ENCODE peak calls at places on chromosome 22, in six cellular contexts. One of them, this sample, is unnamed.

GRCh38 chr22:41403532-41404318 is 22.0 kb downstream of the TEF start:
- DNase-seq in NCI-H2081: peak
- DNase-seq in AG09309: peak
- DNase-seq in EL: peak
- DNase-seq in upper lobe of right lung: peak
- DNase-seq in fibroblast of gingiva: peak
- DNase-seq in this sample: peak

GRCh38 chr22:41565403-41566054 is 4.7 kb downstream of the CSDC2 start:
- DNase-seq in NCI-H2081: no peak
- DNase-seq in AG09309: no peak
- DNase-seq in EL: peak
- DNase-seq in upper lobe of right lung: no peak
- DNase-seq in fibroblast of gingiva: peak
- DNase-seq in this sample: no peak

GRCh38 chr22:46233231-46233630 is 16.9 kb downstream of the CDPF1 start:
- DNase-seq in NCI-H2081: no peak
- DNase-seq in AG09309: no peak
- DNase-seq in EL: peak
- DNase-seq in upper lobe of right lung: no peak
- DNase-seq in fibroblast of gingiva: peak
- DNase-seq in this sample: peak

GRCh38 chr22:36409911-36410756 is 22.4 kb upstream of the MYH9 start:
- DNase-seq in NCI-H2081: peak
- DNase-seq in AG09309: no peak
- DNase-seq in EL: no peak
- DNase-seq in upper lobe of right lung: peak
- DNase-seq in fibroblast of gingiva: no peak
- DNase-seq in this sample: peak

GRCh38 chr22:16965083-16965482 is 42.9 kb downstream of the GAB4 start:
- DNase-seq in NCI-H2081: no peak
- DNase-seq in AG09309: no peak
- DNase-seq in EL: no peak
- DNase-seq in upper lobe of right lung: no peak
- DNase-seq in fibroblast of gingiva: no peak
- DNase-seq in this sample: no peak

GRCh38 chr22:27132896-27133500 is 475.6 kb downstream of the MIAT start:
- DNase-seq in NCI-H2081: no peak
- DNase-seq in AG09309: no peak
- DNase-seq in EL: no peak
- DNase-seq in upper lobe of right lung: no peak
- DNase-seq in fibroblast of gingiva: no peak
- DNase-seq in this sample: no peak

GRCh38 chr22:47277511-47277910 is 515.1 kb downstream of the TBC1D22A start:
- DNase-seq in NCI-H2081: no peak
- DNase-seq in AG09309: no peak
- DNase-seq in EL: no peak
- DNase-seq in upper lobe of right lung: peak
- DNase-seq in fibroblast of gingiva: no peak
- DNase-seq in this sample: no peak

GRCh38 chr22:50252081-50253045 is 1.3 kb upstream of the HDAC10 start:
- DNase-seq in NCI-H2081: peak
- DNase-seq in AG09309: no peak
- DNase-seq in EL: peak
- DNase-seq in upper lobe of right lung: peak
- DNase-seq in fibroblast of gingiva: peak
- DNase-seq in this sample: no peak

GRCh38 chr22:29359469-29359868 is 28.9 kb downstream of the AP1B1 start:
- DNase-seq in NCI-H2081: no peak
- DNase-seq in AG09309: no peak
- DNase-seq in EL: peak
- DNase-seq in upper lobe of right lung: no peak
- DNase-seq in fibroblast of gingiva: peak
- DNase-seq in this sample: no peak

GRCh38 chr22:48758021-48758561 is 1069.6 kb downstream of the BRD1 start:
- DNase-seq in NCI-H2081: no peak
- DNase-seq in AG09309: no peak
- DNase-seq in EL: no peak
- DNase-seq in upper lobe of right lung: peak
- DNase-seq in fibroblast of gingiva: no peak
- DNase-seq in this sample: no peak

GRCh38 chr22:32847067-32847491 is 45.6 kb downstream of the TIMP3 start:
- DNase-seq in NCI-H2081: no peak
- DNase-seq in AG09309: no peak
- DNase-seq in EL: no peak
- DNase-seq in upper lobe of right lung: no peak
- DNase-seq in fibroblast of gingiva: no peak
- DNase-seq in this sample: no peak

GRCh38 chr22:42172385-42173172 is 42.0 kb upstream of the CYP2D6 start:
- DNase-seq in NCI-H2081: no peak
- DNase-seq in AG09309: no peak
- DNase-seq in EL: peak
- DNase-seq in upper lobe of right lung: no peak
- DNase-seq in fibroblast of gingiva: no peak
- DNase-seq in this sample: no peak

GRCh38 chr22:41401781-41402648 is 20.3 kb downstream of the TEF start:
- DNase-seq in NCI-H2081: peak
- DNase-seq in AG09309: peak
- DNase-seq in EL: peak
- DNase-seq in upper lobe of right lung: peak
- DNase-seq in fibroblast of gingiva: peak
- DNase-seq in this sample: peak

GRCh38 chr22:23110190-23110921 is 31.4 kb downstream of the RSPH14 start:
- DNase-seq in NCI-H2081: peak
- DNase-seq in AG09309: no peak
- DNase-seq in EL: no peak
- DNase-seq in upper lobe of right lung: no peak
- DNase-seq in fibroblast of gingiva: no peak
- DNase-seq in this sample: no peak

GRCh38 chr22:37639771-37640590 is 512 bp downstream of the SH3BP1 start:
- DNase-seq in NCI-H2081: no peak
- DNase-seq in AG09309: no peak
- DNase-seq in EL: no peak
- DNase-seq in upper lobe of right lung: no peak
- DNase-seq in fibroblast of gingiva: no peak
- DNase-seq in this sample: no peak

GRCh38 chr22:42621505-42622002 is 6.9 kb upstream of the POLDIP3 start:
- DNase-seq in NCI-H2081: peak
- DNase-seq in AG09309: no peak
- DNase-seq in EL: peak
- DNase-seq in upper lobe of right lung: peak
- DNase-seq in fibroblast of gingiva: peak
- DNase-seq in this sample: peak

GRCh38 chr22:45112136-45112879 is 51.4 kb upstream of the NUP50 start:
- DNase-seq in NCI-H2081: no peak
- DNase-seq in AG09309: no peak
- DNase-seq in EL: peak
- DNase-seq in upper lobe of right lung: peak
- DNase-seq in fibroblast of gingiva: peak
- DNase-seq in this sample: no peak

GRCh38 chr22:17095538-17095937 is 10.7 kb downstream of the IL17RA start:
- DNase-seq in NCI-H2081: no peak
- DNase-seq in AG09309: no peak
- DNase-seq in EL: no peak
- DNase-seq in upper lobe of right lung: peak
- DNase-seq in fibroblast of gingiva: no peak
- DNase-seq in this sample: no peak

GRCh38 chr22:37454857-37455686 is 27.8 kb upstream of the ELFN2 start:
- DNase-seq in NCI-H2081: no peak
- DNase-seq in AG09309: peak
- DNase-seq in EL: peak
- DNase-seq in upper lobe of right lung: peak
- DNase-seq in fibroblast of gingiva: peak
- DNase-seq in this sample: no peak

GRCh38 chr22:37703906-37704305 is 7.1 kb downstream of the TRIOBP start:
- DNase-seq in NCI-H2081: no peak
- DNase-seq in AG09309: no peak
- DNase-seq in EL: no peak
- DNase-seq in upper lobe of right lung: no peak
- DNase-seq in fibroblast of gingiva: no peak
- DNase-seq in this sample: no peak

GRCh38 chr22:38228873-38229740 is 27.3 kb downstream of the MAFF start:
- DNase-seq in NCI-H2081: peak
- DNase-seq in AG09309: peak
- DNase-seq in EL: peak
- DNase-seq in upper lobe of right lung: no peak
- DNase-seq in fibroblast of gingiva: peak
- DNase-seq in this sample: no peak

GRCh38 chr22:50467341-50467740 is 7.5 kb downstream of the SBF1 start:
- DNase-seq in NCI-H2081: no peak
- DNase-seq in AG09309: no peak
- DNase-seq in EL: no peak
- DNase-seq in upper lobe of right lung: no peak
- DNase-seq in fibroblast of gingiva: no peak
- DNase-seq in this sample: no peak

GRCh38 chr22:46070722-46071450 is 79.4 kb upstream of the PPARA start:
- DNase-seq in NCI-H2081: peak
- DNase-seq in AG09309: no peak
- DNase-seq in EL: peak
- DNase-seq in upper lobe of right lung: peak
- DNase-seq in fibroblast of gingiva: no peak
- DNase-seq in this sample: no peak

GRCh38 chr22:38222797-38223119 is 21.0 kb downstream of the MAFF start:
- DNase-seq in NCI-H2081: no peak
- DNase-seq in AG09309: no peak
- DNase-seq in EL: no peak
- DNase-seq in upper lobe of right lung: no peak
- DNase-seq in fibroblast of gingiva: no peak
- DNase-seq in this sample: no peak

This sample was measured in nucleus accumbens.